ENCODE peak calls at places on chromosomes 2 and 18, in four cellular contexts. Y, L, B and E are unnamed samples.

GRCh38 chr2:168835961-168836360 is 33.5 kb downstream of the NOSTRIN start:
- DNase-seq in Y (no peak), L (no peak), B (no peak), E (no peak)

GRCh38 chr2:128369626-128370467 is 51.2 kb upstream of the HS6ST1 start:
- DNase-seq in Y (no peak), L (no peak), B (no peak), E (no peak)

GRCh38 chr2:150034665-150035064 is 447.1 kb upstream of the MMADHC start:
- DNase-seq in Y (no peak), L (no peak), B (no peak), E (no peak)

GRCh38 chr2:55232863-55233657 is 572 bp downstream of the RPS27A start:
- DNase-seq in Y (peak; percentile 21), L (peak; percentile 46), B (no peak), E (no peak)

GRCh38 chr2:212858496-212858895 is 292.9 kb downstream of the IKZF2 start:
- DNase-seq in Y (no peak), L (no peak), B (no peak), E (no peak)

GRCh38 chr2:12424219-12424618 is 292.5 kb upstream of the TRIB2 start:
- DNase-seq in Y (no peak), L (no peak), B (no peak), E (no peak)

GRCh38 chr18:29418136-29418535 is 1241.2 kb upstream of the CDH2 start:
- DNase-seq in Y (peak; percentile 86), L (no peak), B (no peak), E (no peak)

GRCh38 chr2:234142530-234142929 is 92.0 kb downstream of the SPP2 start:
- DNase-seq in Y (peak; percentile 42), L (no peak), B (no peak), E (no peak)

GRCh38 chr2:178193823-178194599 is at the start of gene OSBPL6:
- DNase-seq in Y (peak; percentile 82), L (peak; percentile 95), B (peak; percentile 76), E (peak; percentile 82)

GRCh38 chr2:71608441-71608840 is 155.1 kb downstream of the DYSF start:
- DNase-seq in Y (no peak), L (no peak), B (peak; percentile 41), E (no peak)

GRCh38 chr2:1462984-1463383 is 49.7 kb downstream of the TPO start:
- DNase-seq in Y (no peak), L (no peak), B (no peak), E (no peak)

GRCh38 chr2:26922638-26923466 is 47.6 kb upstream of the MAPRE3 start:
- DNase-seq in Y (peak; percentile 6), L (peak; percentile 54), B (no peak), E (peak; percentile 93)

GRCh38 chr2:38508311-38509039 is 94.3 kb downstream of the HNRNPLL start:
- DNase-seq in Y (peak; percentile 66), L (peak; percentile 79), B (peak; percentile 89), E (peak; percentile 61)

GRCh38 chr2:106143495-106144215 is 50.4 kb downstream of the UXS1 start:
- DNase-seq in Y (no peak), L (no peak), B (no peak), E (no peak)

GRCh38 chr2:70357076-70358071 is 55.5 kb upstream of the FAM136A start:
- DNase-seq in Y (no peak), L (no peak), B (no peak), E (peak; percentile 59)

GRCh38 chr18:57744211-57744694 is 58.9 kb downstream of the ATP8B1 start:
- DNase-seq in Y (peak; percentile 71), L (no peak), B (no peak), E (peak; percentile 57)

GRCh38 chr18:46054956-46055831 is 16.9 kb downstream of the PSTPIP2 start:
- DNase-seq in Y (no peak), L (no peak), B (peak; percentile 28), E (no peak)

GRCh38 chr2:70002241-70002896 is 40.9 kb upstream of the ASPRV1 start:
- DNase-seq in Y (no peak), L (no peak), B (peak; percentile 35), E (no peak)

GRCh38 chr2:7083580-7084509 is 166.6 kb downstream of the RNF144A start:
- DNase-seq in Y (peak; percentile 25), L (peak; percentile 24), B (peak; percentile 55), E (no peak)

GRCh38 chr2:240722376-240722775 is 30.7 kb downstream of the AQP12A start:
- DNase-seq in Y (no peak), L (no peak), B (no peak), E (no peak)

GRCh38 chr2:98649135-98649991 is 41.0 kb downstream of the UNC50 start:
- DNase-seq in Y (peak; percentile 71), L (peak; percentile 54), B (peak; percentile 89), E (peak; percentile 13)

GRCh38 chr18:59275406-59275949 is 2.2 kb upstream of the RAX start:
- DNase-seq in Y (no peak), L (no peak), B (peak; percentile 46), E (no peak)

GRCh38 chr2:19787134-19787533 is 114.6 kb downstream of the TTC32 start:
- DNase-seq in Y (no peak), L (no peak), B (no peak), E (no peak)

GRCh38 chr2:203035879-203036470 is 21.3 kb downstream of the NBEAL1 start:
- DNase-seq in Y (no peak), L (no peak), B (no peak), E (no peak)

GRCh38 chr18:70621710-70622109 is 332.9 kb downstream of the SOCS6 start:
- DNase-seq in Y (no peak), L (no peak), B (no peak), E (no peak)

GRCh38 chr2:119476301-119477117 is 44.9 kb downstream of the TMEM37 start:
- DNase-seq in Y (peak; percentile 36), L (peak; percentile 87), B (peak; percentile 87), E (peak; percentile 57)

DNA sequence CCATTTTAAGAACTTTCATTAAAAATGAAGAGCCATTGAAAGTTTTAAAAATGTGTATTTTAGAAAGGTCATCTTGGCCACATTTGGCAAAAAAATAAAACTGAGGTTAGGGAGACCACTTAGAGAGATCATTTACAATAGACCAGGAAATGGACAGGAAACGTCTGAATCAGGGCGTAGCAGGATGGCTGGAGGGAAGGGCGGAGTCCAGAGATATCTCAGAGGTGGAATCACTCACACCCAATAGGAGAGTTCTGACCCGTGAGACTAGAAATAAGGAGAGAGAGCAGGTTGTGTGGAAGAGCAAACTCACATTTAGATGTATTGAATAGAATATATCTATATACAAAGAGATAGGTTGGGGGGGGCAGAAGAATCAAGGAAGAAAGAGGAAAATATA is 373.4 kb downstream of the METTL4 start:
- DNase-seq in Y (no peak), L (no peak), B (no peak), E (no peak)
- TF ChIP-seq RFX5 in Y (no peak), L (no peak), B (no peak), E (no peak)

GRCh38 chr18:49339146-49339545 is 121.3 kb downstream of the DYM start:
- DNase-seq in Y (no peak), L (no peak), B (no peak), E (no peak)

GRCh38 chr18:49332679-49333078 is 127.8 kb downstream of the DYM start:
- DNase-seq in Y (no peak), L (no peak), B (no peak), E (no peak)

GRCh38 chr18:49340446-49340845 is 120.0 kb downstream of the DYM start:
- DNase-seq in Y (peak; percentile 64), L (no peak), B (no peak), E (no peak)

GRCh38 chr18:49335677-49336076 is 124.8 kb downstream of the DYM start:
- DNase-seq in Y (no peak), L (no peak), B (no peak), E (peak; percentile 7)
- TF ChIP-seq RFX5 in Y (no peak), L (no peak), B (no peak), E (no peak)

GRCh38 chr18:7617738-7618422 is 50.8 kb downstream of the PTPRM start:
- DNase-seq in Y (peak; percentile 70), L (no peak), B (no peak), E (no peak)
- TF ChIP-seq RFX5 in Y (no peak), L (no peak), B (no peak), E (no peak)

DNA sequence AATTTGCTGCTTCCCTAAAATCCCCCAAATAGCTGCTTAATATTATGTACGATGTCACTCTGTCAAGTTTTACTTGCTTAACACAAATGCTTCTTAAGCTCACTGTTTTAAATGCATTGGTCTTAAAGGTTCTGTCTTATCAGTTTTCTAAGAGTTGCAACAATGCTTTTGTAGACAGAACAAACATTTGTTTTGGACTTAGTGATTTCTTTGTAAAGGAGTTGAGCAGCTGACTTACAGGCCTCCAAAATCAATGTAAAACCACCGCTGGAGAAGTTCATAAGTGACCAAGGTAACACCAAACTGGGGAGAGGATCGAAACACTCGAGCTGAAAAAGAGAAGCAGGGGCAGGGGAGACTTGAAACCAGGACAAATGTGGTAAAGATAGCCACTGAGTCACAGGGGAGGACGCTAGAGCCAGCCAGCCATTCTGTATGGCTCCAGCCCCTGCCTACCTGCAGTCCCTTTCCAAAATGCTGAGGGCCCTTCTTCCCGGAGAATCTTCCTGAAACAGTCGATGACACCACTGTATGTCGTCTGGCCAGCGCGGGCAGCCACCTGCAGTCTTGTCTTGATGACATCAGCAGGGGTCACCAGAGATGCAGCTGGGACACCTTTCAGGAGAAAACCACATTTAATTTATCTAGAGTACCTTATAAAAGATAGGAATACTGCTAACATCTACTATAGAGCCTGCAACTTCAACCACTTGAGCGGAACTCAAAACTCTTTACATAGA is 100.2 kb downstream of the DYNC1I2 start:
- DNase-seq in Y (no peak), L (no peak), B (no peak), E (no peak)
- TF ChIP-seq RFX5 in Y (no peak), L (no peak), B (no peak), E (no peak)

GRCh38 chr2:9234680-9235387 is 28.2 kb downstream of the ASAP2 start:
- DNase-seq in Y (peak; percentile 95), L (peak; percentile 34), B (no peak), E (peak; percentile 89)
- TF ChIP-seq RFX5 in Y (no peak), L (no peak), B (no peak), E (no peak)